ENCODE peak calls at places on chromosomes 11 and 22, in four cellular contexts. I is neural progenitor cell, K is astrocyte, Y is GM23248. A is an unnamed sample.

GRCh38 chr11:12139144-12139881 is 28.9 kb downstream of the MICAL2 start:
- DNase-seq in I (no peak), K (peak; percentile 84), Y (peak; percentile 38), A (no peak)

GRCh38 chr11:70186936-70187335 is 16.2 kb upstream of the FADD start:
- DNase-seq in I (no peak), K (no peak), Y (no peak), A (no peak)

GRCh38 chr22:50009251-50009650 is 3.3 kb downstream of the IL17REL start:
- DNase-seq in I (no peak), K (no peak), Y (no peak), A (no peak)

GRCh38 chr11:121383726-121384125 is 68.4 kb upstream of the SORL1 start:
- DNase-seq in I (no peak), K (no peak), Y (peak; percentile 13), A (no peak)

GRCh38 chr11:106875013-106875412 is 143.3 kb downstream of the GUCY1A2 start:
- DNase-seq in I (no peak), K (peak; percentile 34), Y (peak; percentile 12), A (no peak)

GRCh38 chr11:71210861-71211260 is 41.5 kb downstream of the SHANK2 start:
- DNase-seq in I (no peak), K (no peak), Y (no peak), A (no peak)

GRCh38 chr11:27456140-27456801 is 16.3 kb downstream of the LGR4 start:
- DNase-seq in I (no peak), K (peak; percentile 61), Y (peak; percentile 80), A (peak; percentile 93)

GRCh38 chr11:92696076-92696475 is 273.4 kb upstream of the MTNR1B start:
- DNase-seq in I (no peak), K (no peak), Y (no peak), A (no peak)

GRCh38 chr22:26406118-26406517 is 22.9 kb upstream of the ASPHD2 start:
- DNase-seq in I (no peak), K (peak; percentile 53), Y (peak; percentile 32), A (no peak)

GRCh38 chr11:117918366-117919255 is 10.6 kb downstream of the TMPRSS13 start:
- DNase-seq in I (no peak), K (no peak), Y (no peak), A (no peak)

GRCh38 chr11:125300791-125301218 is 136.3 kb downstream of the PKNOX2 start:
- DNase-seq in I (no peak), K (peak; percentile 91), Y (peak; percentile 80), A (no peak)

GRCh38 chr11:67303989-67304411 is 670 bp downstream of the SSH3 start:
- DNase-seq in I (no peak), K (no peak), Y (peak; percentile 52), A (no peak)

GRCh38 chr11:123033895-123034294 is 28.0 kb downstream of the HSPA8 start:
- DNase-seq in I (peak; percentile 23), K (no peak), Y (peak; percentile 46), A (no peak)

GRCh38 chr11:59551651-59552521 is 40.5 kb downstream of the OR4D9 start:
- DNase-seq in I (peak; percentile 74), K (peak; percentile 66), Y (peak; percentile 86), A (no peak)

GRCh38 chr22:43520632-43521039 is 108.8 kb downstream of the MPPED1 start:
- DNase-seq in I (no peak), K (no peak), Y (no peak), A (no peak)

GRCh38 chr11:115670538-115671200 is 166.5 kb upstream of the CADM1 start:
- DNase-seq in I (no peak), K (no peak), Y (no peak), A (no peak)

GRCh38 chr11:6156628-6157367 is 13.3 kb downstream of the OR52B2 start:
- DNase-seq in I (no peak), K (no peak), Y (peak; percentile 12), A (no peak)

GRCh38 chr11:125874556-125875124 is 12.8 kb upstream of the HYLS1 start:
- DNase-seq in I (peak; percentile 89), K (peak; percentile 18), Y (peak; percentile 83), A (no peak)

GRCh38 chr11:31757245-31757835 is 53.8 kb downstream of the PAX6 start:
- DNase-seq in I (no peak), K (peak; percentile 6), Y (no peak), A (no peak)

GRCh38 chr11:134055029-134055428 is 13.8 kb upstream of the JAM3 start:
- DNase-seq in I (no peak), K (no peak), Y (no peak), A (no peak)

GRCh38 chr11:90764691-90765090 is 541.8 kb upstream of the CHORDC1 start:
- DNase-seq in I (no peak), K (no peak), Y (no peak), A (no peak)

GRCh38 chr11:65900125-65900898 is at the start of gene FOSL1:
- DNase-seq in I (peak; percentile 84), K (peak; percentile 92), Y (peak; percentile 98), A (no peak)

GRCh38 chr11:75342231-75342918 is 9.1 kb downstream of the ARRB1 start:
- DNase-seq in I (no peak), K (no peak), Y (no peak), A (no peak)

GRCh38 chr11:46513934-46514342 is 79.9 kb downstream of the AMBRA1 start:
- DNase-seq in I (no peak), K (peak; percentile 49), Y (no peak), A (no peak)

GRCh38 chr11:86460461-86461404 is 86.0 kb downstream of the CCDC81 start:
- DNase-seq in I (peak; percentile 21), K (peak; percentile 38), Y (peak; percentile 24), A (no peak)

GRCh38 chr11:128725630-128726461 is 32.0 kb downstream of the FLI1 start:
- DNase-seq in I (no peak), K (peak; percentile 33), Y (peak; percentile 53), A (no peak)

GRCh38 chr11:60182546-60183330 is at the start of gene MS4A6A:
- DNase-seq in I (no peak), K (no peak), Y (no peak), A (no peak)

GRCh38 chr11:61505640-61506155 is 2.9 kb upstream of the LRRC10B start:
- DNase-seq in I (no peak), K (no peak), Y (peak; percentile 37), A (peak; percentile 67)

GRCh38 chr22:43346521-43346929 is 3.4 kb upstream of the SCUBE1 start:
- DNase-seq in I (peak; percentile 78), K (no peak), Y (peak; percentile 51), A (no peak)

GRCh38 chr11:36441610-36442208 is 68.4 kb downstream of the TRAF6 start:
- DNase-seq in I (no peak), K (no peak), Y (no peak), A (no peak)

GRCh38 chr11:64745523-64746328 is 1.8 kb upstream of the RASGRP2 start:
- DNase-seq in I (peak; percentile 85), K (peak; percentile 47), Y (peak; percentile 59), A (no peak)

GRCh38 chr11:64746486-64746885 is 2.5 kb upstream of the RASGRP2 start:
- DNase-seq in I (no peak), K (no peak), Y (no peak), A (no peak)

GRCh38 chr11:64743591-64744543 is at the start of gene RASGRP2:
- DNase-seq in I (peak; percentile 58), K (no peak), Y (peak; percentile 51), A (no peak)

GRCh38 chr11:64744544-64745218 is 739 bp upstream of the RASGRP2 start:
- DNase-seq in I (peak; percentile 64), K (no peak), Y (no peak), A (no peak)

GRCh38 chr11:64745219-64745522 is 1.2 kb upstream of the RASGRP2 start:
- DNase-seq in I (no peak), K (no peak), Y (no peak), A (no peak)
- TF ChIP-seq EZH2 in I (no peak), K (peak; percentile 89), Y (peak; percentile 94), A (no peak)

DNA sequence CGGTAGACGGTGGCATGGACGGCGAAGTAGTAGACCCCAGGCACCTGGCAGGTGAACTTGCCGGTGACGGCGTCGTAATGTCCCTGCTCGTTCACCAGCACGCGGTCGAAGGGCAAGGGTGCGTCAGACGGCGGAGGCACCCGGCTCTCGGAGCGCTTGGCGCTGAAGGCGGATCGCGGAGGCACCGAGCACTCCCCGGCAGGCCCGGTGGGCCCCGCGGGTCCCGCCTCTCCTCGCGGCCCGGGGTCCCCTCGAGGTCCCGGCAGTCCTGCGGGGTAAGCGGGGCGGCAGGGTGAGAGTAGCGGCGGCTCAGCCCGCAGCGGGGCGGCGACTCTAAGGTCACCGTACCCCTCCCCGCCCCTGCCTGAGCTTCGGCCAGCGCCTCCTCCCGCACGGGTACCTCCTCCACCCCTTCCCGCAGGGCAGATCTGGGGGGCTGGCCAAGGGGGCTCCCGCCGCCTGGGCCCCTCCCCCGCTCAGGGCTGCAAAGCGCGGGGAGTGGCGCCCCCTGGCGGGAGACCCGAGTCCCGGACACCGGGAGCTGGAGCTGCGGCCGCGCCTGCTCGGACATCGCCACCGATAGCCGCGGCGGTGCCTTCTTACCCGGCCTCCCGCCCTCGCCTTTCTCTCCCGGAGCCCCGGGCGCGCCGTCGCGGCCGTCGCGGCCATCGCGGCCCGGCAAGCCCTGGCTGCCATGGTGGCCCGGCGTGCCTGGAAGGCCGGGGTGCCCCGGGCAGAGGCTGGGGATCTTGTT is 925 bp downstream of the C1QTNF5 start:
- DNase-seq in I (peak; percentile 94), K (no peak), Y (peak; percentile 82), A (no peak)
- TF ChIP-seq EZH2 in I (peak; percentile 61), K (no peak), Y (no peak), A (no peak)

GRCh38 chr22:19667872-19668740 is 46.2 kb upstream of the SEPTIN5 start:
- DNase-seq in I (no peak), K (no peak), Y (no peak), A (no peak)

GRCh38 chr22:19664951-19665783 is 49.1 kb upstream of the SEPTIN5 start:
- DNase-seq in I (no peak), K (no peak), Y (no peak), A (no peak)

GRCh38 chr22:19668748-19669147 is 45.6 kb upstream of the SEPTIN5 start:
- DNase-seq in I (no peak), K (no peak), Y (no peak), A (no peak)

GRCh38 chr22:19665784-19666662 is 48.3 kb upstream of the SEPTIN5 start:
- DNase-seq in I (no peak), K (no peak), Y (no peak), A (no peak)

DNA sequence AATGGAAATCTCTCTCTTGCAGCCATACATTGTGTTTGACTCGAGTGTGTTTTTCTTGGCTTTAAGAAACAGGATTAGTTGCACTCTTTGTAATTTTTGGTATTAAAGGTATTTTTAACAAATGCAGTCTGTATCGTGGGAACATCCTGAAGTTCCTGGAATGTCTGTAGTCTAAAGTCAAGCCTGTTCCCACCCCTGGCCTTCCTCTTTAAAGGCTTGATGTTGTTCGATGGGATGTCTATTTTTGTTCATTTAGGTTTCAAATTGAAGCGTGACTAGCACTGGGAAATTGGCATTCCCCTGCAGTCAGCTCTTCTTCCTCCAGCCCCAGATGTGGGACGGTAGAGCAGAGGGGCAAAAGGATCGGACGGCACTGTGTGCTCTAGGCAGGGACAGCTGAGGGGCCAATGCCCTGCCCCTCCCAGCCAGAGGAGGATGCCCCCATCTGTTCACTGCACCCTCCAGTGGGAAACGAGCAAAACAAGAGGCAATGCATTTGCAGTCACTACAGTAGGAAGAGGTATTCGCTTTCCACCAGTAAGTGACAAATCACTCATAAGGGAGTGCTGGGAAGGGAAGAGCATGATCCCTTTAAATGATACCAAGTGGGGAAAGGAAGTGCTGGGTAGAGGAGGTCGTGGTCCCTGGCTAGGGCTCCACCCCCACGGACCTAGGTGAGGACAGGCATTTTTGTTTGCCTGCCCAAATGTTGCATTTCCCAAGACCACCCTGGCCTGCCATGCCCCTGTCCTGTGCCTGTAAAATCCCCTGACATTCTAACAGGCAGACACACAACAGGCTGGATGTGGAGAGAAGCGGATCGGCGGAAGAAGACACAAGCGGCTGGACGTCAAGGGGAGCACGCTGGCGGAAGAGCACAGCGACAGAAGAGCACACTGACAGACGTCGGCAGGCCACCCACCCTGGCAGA is 47.4 kb upstream of the SEPTIN5 start:
- DNase-seq in I (no peak), K (peak; percentile 89), Y (peak; percentile 18), A (no peak)
- TF ChIP-seq EZH2 in I (no peak), K (no peak), Y (no peak), A (no peak)

GRCh38 chr11:14643697-14644395 is at the start of gene PDE3B:
- DNase-seq in I (peak; percentile 92), K (peak; percentile 29), Y (peak; percentile 60), A (no peak)
- TF ChIP-seq EZH2 in I (peak; percentile 14), K (peak; percentile 61), Y (no peak), A (no peak)

A was measured in SK-N-MC.